ENCODE peak calls at places on chromosomes 16 and 17, in ten cellular contexts. J is Calu3; L is heart left ventricle; S is anterior cingulate cortex; G is Caki2; M is Ammon's horn; B is AG08395; R is activated CD8-positive, alpha-beta memory T cell treated with anti-CD3 and anti-CD28 coated beads for 48 hours; N is germinal center; V is HEK293T. F is an unnamed sample.

GRCh38 chr16:55107851-55108250 is 177.2 kb downstream of the IRX5 start:
- DNase-seq in B (no peak), J (no peak), R (no peak), G (no peak), V (no peak), S (no peak), M (no peak), N (no peak), L (no peak), F (no peak)

GRCh38 chr17:68656666-68657065 is 55.5 kb upstream of the FAM20A start:
- DNase-seq in L (no peak), J (no peak), M (no peak), R (no peak), S (no peak), N (no peak), B (no peak), V (no peak), G (no peak), F (no peak)

GRCh38 chr16:24721830-24722238 is 7.6 kb upstream of the TNRC6A start:
- DNase-seq in J (no peak), G (no peak), L (no peak), V (no peak), B (no peak), S (no peak), M (no peak), N (no peak), R (peak), F (no peak)

GRCh38 chr17:32928527-32929287 is 754 bp downstream of the TMEM98 start:
- DNase-seq in J (no peak), V (no peak), N (no peak), L (no peak), R (no peak), B (no peak), S (no peak), M (no peak), G (no peak), F (no peak)

GRCh38 chr17:27905524-27906237 is 12.5 kb upstream of the LYRM9 start:
- DNase-seq in R (no peak), N (no peak), V (no peak), J (no peak), S (no peak), G (no peak), L (no peak), M (no peak), B (no peak), F (no peak)

GRCh38 chr16:82748026-82748425 is 121.3 kb downstream of the CDH13 start:
- DNase-seq in M (peak), R (no peak), B (peak), S (no peak), N (no peak), L (peak), J (no peak), G (no peak), V (no peak), F (peak)

GRCh38 chr17:50919321-50920040 is 53.3 kb upstream of the TOB1 start:
- DNase-seq in J (peak), V (peak), R (peak), L (peak), B (peak), N (peak), M (peak), G (peak), S (peak), F (peak)

GRCh38 chr17:82263641-82264040 is 9.9 kb downstream of the CSNK1D start:
- DNase-seq in B (no peak), N (no peak), M (no peak), S (no peak), G (no peak), J (no peak), L (no peak), R (no peak), V (no peak), F (no peak)

GRCh38 chr16:3094289-3095027 is 4.6 kb downstream of the ZSCAN10 start:
- DNase-seq in L (no peak), R (no peak), V (peak), N (peak), G (no peak), M (no peak), B (peak), S (no peak), J (peak), F (peak)

GRCh38 chr16:57533618-57534336 is 2.6 kb downstream of the CCDC102A start:
- DNase-seq in S (no peak), M (no peak), N (no peak), B (no peak), G (no peak), V (peak), R (no peak), J (peak), L (no peak), F (no peak)

GRCh38 chr17:41529491-41529915 is 1.4 kb upstream of the KRT19 start:
- DNase-seq in M (no peak), R (no peak), L (no peak), G (no peak), V (no peak), B (no peak), S (no peak), N (no peak), J (peak), F (no peak)

GRCh38 chr16:53480394-53480793 is 22.6 kb downstream of the AKTIP start:
- DNase-seq in N (no peak), J (no peak), R (no peak), V (no peak), S (no peak), B (no peak), G (no peak), M (no peak), L (no peak), F (no peak)

GRCh38 chr17:37218849-37219248 is 156.9 kb upstream of the C17orf78 start:
- DNase-seq in M (no peak), R (no peak), N (no peak), J (no peak), G (no peak), L (no peak), S (no peak), V (no peak), B (no peak), F (peak)

GRCh38 chr16:69930117-69930776 is 20.9 kb upstream of the CLEC18A start:
- DNase-seq in M (peak), R (no peak), V (peak), L (peak), S (peak), B (peak), G (peak), J (peak), N (peak), F (peak)

GRCh38 chr16:73047536-73048291 is at the start of gene ZFHX3:
- DNase-seq in L (peak), R (no peak), S (peak), N (peak), G (peak), B (peak), V (no peak), M (no peak), J (peak), F (no peak)

GRCh38 chr17:27429666-27430382 is 26.4 kb upstream of the KSR1 start:
- DNase-seq in L (no peak), J (no peak), V (no peak), G (no peak), B (no peak), R (no peak), S (no peak), M (no peak), N (no peak), F (no peak)

GRCh38 chr17:42843358-42843934 is 934 bp upstream of the AOC2 start:
- DNase-seq in B (peak), L (peak), G (peak), R (no peak), M (peak), J (peak), N (peak), V (peak), S (no peak), F (peak)

GRCh38 chr17:64216030-64216384 is 47.1 kb downstream of the TEX2 start:
- DNase-seq in G (no peak), V (no peak), B (peak), S (no peak), L (no peak), J (no peak), R (no peak), M (no peak), N (no peak), F (no peak)

GRCh38 chr16:88681084-88681680 is 5.1 kb downstream of the SNAI3 start:
- DNase-seq in J (peak), G (no peak), V (peak), B (no peak), L (peak), S (no peak), R (no peak), M (no peak), N (peak), F (no peak)

GRCh38 chr17:80773243-80773991 is 218.2 kb upstream of the CHMP6 start:
- DNase-seq in V (peak), S (peak), L (peak), N (no peak), M (peak), B (peak), R (no peak), G (no peak), J (no peak), F (no peak)

GRCh38 chr16:87335306-87335967 is 18.2 kb upstream of the C16orf95 start:
- DNase-seq in M (no peak), V (no peak), J (no peak), B (no peak), S (no peak), L (no peak), R (no peak), N (no peak), G (no peak), F (no peak)

GRCh38 chr17:50872710-50873424 is 6.7 kb upstream of the TOB1 start:
- DNase-seq in R (peak), J (no peak), M (no peak), S (no peak), V (no peak), G (no peak), B (peak), N (no peak), L (no peak), F (no peak)

GRCh38 chr16:89395150-89396142 is 94.9 kb downstream of the ANKRD11 start:
- DNase-seq in J (peak), R (no peak), N (no peak), B (peak), M (peak), L (peak), S (peak), V (peak), G (peak), F (peak)

GRCh38 chr16:83622010-83622409 is 185.8 kb upstream of the HSBP1 start:
- DNase-seq in R (no peak), N (no peak), V (no peak), G (no peak), L (no peak), M (no peak), S (no peak), J (no peak), B (no peak), F (no peak)

GRCh38 chr16:4309833-4310266 is 6.0 kb upstream of the GLIS2 start:
- DNase-seq in G (peak), S (no peak), M (no peak), B (peak), V (peak), N (peak), J (peak), R (no peak), L (no peak), F (peak)

GRCh38 chr16:57289391-57290257 is 5.2 kb upstream of the PLLP start:
- DNase-seq in R (no peak), S (no peak), J (no peak), V (no peak), N (no peak), B (no peak), M (peak), G (no peak), L (no peak), F (no peak)

F was measured in renal cortical epithelial cell.